ENCODE peak calls at places on chromosomes 16 and 17, in five cellular contexts. S, F, M, N and G are unnamed samples.

GRCh38 chr17:9074106-9074505 is 52.8 kb downstream of the NTN1 start:
- DNase-seq in N (no peak), S (no peak), M (no peak), F (no peak), G (no peak)

GRCh38 chr16:1959269-1960039 is at the start of gene NDUFB10:
- DNase-seq in N (peak), F (peak), M (peak), S (peak), G (peak)

GRCh38 chr17:28227278-28228108 is 91.5 kb upstream of the TMEM97 start:
- DNase-seq in S (peak), M (peak), N (peak), F (peak), G (no peak)

GRCh38 chr17:21452377-21453143 is 76.4 kb downstream of the KCNJ12 start:
- DNase-seq in F (peak), N (peak), S (peak), M (peak), G (no peak)

GRCh38 chr16:8736123-8736680 is 61.2 kb downstream of the TMEM186 start:
- DNase-seq in N (no peak), M (no peak), F (no peak), S (no peak), G (no peak)

GRCh38 chr17:1730345-1731193 is 6.1 kb downstream of the WDR81 start:
- DNase-seq in F (peak), M (peak), N (peak), S (peak), G (no peak)

GRCh38 chr17:44987194-44987882 is 19.2 kb upstream of the C1QL1 start:
- DNase-seq in N (no peak), M (no peak), F (no peak), S (no peak), G (no peak)

GRCh38 chr16:89401641-89402445 is 88.5 kb downstream of the ANKRD11 start:
- DNase-seq in F (no peak), N (no peak), S (no peak), M (no peak), G (no peak)

GRCh38 chr16:89090182-89090630 is 3.4 kb upstream of the ACSF3 start:
- DNase-seq in M (no peak), S (no peak), F (no peak), N (no peak), G (no peak)

GRCh38 chr17:67442787-67443624 is 65.9 kb downstream of the PITPNC1 start:
- DNase-seq in M (no peak), S (no peak), F (peak), N (no peak), G (no peak)

GRCh38 chr16:85728879-85729278 is 22.0 kb downstream of the C16orf74 start:
- DNase-seq in M (no peak), S (no peak), F (no peak), N (no peak), G (no peak)

GRCh38 chr17:33137411-33137810 is 145.8 kb downstream of the SPACA3 start:
- DNase-seq in S (no peak), N (no peak), M (no peak), F (no peak), G (no peak)

GRCh38 chr17:146546-146945 is 9.2 kb downstream of the SCGB1C2 start:
- DNase-seq in M (no peak), S (no peak), N (no peak), F (no peak), G (no peak)

GRCh38 chr17:372157-373152 is 19.8 kb upstream of the RPH3AL start:
- DNase-seq in F (peak), M (no peak), N (no peak), S (no peak), G (no peak)

GRCh38 chr17:21352221-21352980 is 23.8 kb upstream of the KCNJ12 start:
- DNase-seq in M (peak), S (peak), F (no peak), N (no peak), G (no peak)

GRCh38 chr17:35708149-35708548 is 23.3 kb upstream of the RASL10B start:
- DNase-seq in F (peak), N (no peak), M (no peak), S (no peak), G (no peak)

GRCh38 chr16:14310519-14310991 is 239.4 kb downstream of the MRTFB start:
- DNase-seq in M (peak), F (peak), S (no peak), N (no peak), G (no peak)

GRCh38 chr17:8820311-8821010 is 21.3 kb upstream of the MFSD6L start:
- DNase-seq in F (no peak), M (no peak), N (no peak), S (no peak), G (no peak)

GRCh38 chr17:8014558-8014850 is 12.1 kb downstream of the GUCY2D start:
- DNase-seq in N (no peak), M (no peak), S (no peak), F (no peak), G (no peak)

GRCh38 chr17:31392002-31392855 is 754 bp downstream of the RAB11FIP4 start:
- DNase-seq in F (no peak), S (no peak), N (no peak), M (no peak), G (no peak)

GRCh38 chr16:31718998-31719397 is 154.6 kb upstream of the ZNF267 start:
- DNase-seq in N (no peak), F (no peak), S (no peak), M (no peak), G (no peak)

GRCh38 chr16:27319257-27319965 is 5.6 kb downstream of the IL4R start:
- DNase-seq in F (no peak), S (no peak), M (no peak), N (no peak), G (no peak)

GRCh38 chr17:59362811-59363205 is 31.4 kb downstream of the YPEL2 start:
- DNase-seq in F (no peak), M (no peak), S (no peak), N (no peak), G (no peak)

GRCh38 chr17:16442594-16443389 is 27.4 kb downstream of the TRPV2 start:
- DNase-seq in N (no peak), S (no peak), F (peak), M (no peak), G (no peak)

GRCh38 chr17:57354669-57355068 is 98.3 kb downstream of the MSI2 start:
- DNase-seq in F (no peak), N (no peak), S (no peak), M (no peak), G (no peak)

GRCh38 chr17:39631403-39631802 is 4.7 kb downstream of the PPP1R1B start:
- DNase-seq in M (peak), N (no peak), S (no peak), F (no peak), G (no peak)

GRCh38 chr17:81831563-81831956 is 1.5 kb downstream of the MCRIP1 start:
- DNase-seq in F (no peak), S (no peak), M (no peak), N (no peak), G (no peak)
- H3K4me3 ChIP-seq in F (peak), S (no peak), M (no peak), N (no peak), G (peak)

DNA sequence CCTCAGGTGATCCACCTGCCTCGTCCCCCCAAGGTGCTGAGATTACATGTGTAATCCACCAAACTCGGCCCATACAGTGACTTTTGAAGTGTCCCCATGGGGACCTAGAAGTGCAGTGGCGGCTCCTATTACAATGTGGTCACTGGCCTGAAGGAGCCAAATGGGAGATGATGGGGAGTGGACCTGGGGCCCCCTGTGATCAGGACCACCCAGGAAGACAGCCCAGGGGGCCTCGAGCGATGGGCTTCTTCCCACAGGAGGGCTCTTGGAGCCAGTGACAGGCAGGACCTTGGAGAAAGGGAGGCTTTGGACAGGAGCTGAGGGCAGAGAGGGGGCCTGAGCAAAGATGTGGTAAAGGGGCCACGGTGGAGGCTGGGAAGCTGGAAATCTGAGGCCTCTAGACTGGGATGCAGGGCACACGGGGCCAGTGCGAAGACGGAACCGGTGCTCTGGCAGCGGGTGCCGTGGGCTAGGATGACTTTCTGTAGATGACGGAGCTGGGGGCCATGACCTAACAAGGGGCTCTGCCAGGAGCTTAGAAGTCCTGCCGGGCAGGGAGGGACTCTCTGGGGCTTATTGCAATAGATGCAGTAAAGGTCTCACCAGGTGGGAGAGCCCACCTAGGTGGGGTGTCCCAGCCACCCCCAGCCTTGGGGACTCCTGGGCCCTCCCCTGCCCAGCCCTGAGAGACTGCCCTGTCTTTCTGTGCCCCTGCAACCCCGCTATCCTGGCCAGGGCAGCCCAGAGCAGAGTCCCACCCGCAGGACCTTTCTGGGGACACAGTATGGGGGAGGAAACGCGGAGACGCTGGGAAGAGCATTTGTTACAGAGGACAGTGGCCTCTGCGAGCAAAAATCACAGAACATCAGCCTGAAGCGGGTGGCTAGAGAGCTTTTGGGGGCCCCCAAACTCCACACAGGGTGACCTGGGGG is 2.7 kb upstream of the C17orf99 start:
- DNase-seq in M (no peak), S (no peak), N (no peak), F (no peak), G (no peak)
- H3K27ac ChIP-seq in M (peak), S (peak), N (no peak), F (no peak), G (peak)

GRCh38 chr17:77957215-77957868 is 1.2 kb upstream of the TNRC6C start:
- DNase-seq in F (peak), M (no peak), S (no peak), N (peak), G (no peak)

GRCh38 chr17:77959926-77960521 is 1.5 kb downstream of the TNRC6C start:
- DNase-seq in F (peak), M (no peak), S (no peak), N (peak), G (peak)

GRCh38 chr17:77958716-77959215 is 263 bp downstream of the TNRC6C start:
- DNase-seq in S (no peak), F (no peak), N (no peak), M (no peak), G (no peak)

GRCh38 chr17:77957869-77958715 is at the start of gene TNRC6C:
- DNase-seq in F (peak), M (peak), N (peak), S (peak), G (peak)

DNA sequence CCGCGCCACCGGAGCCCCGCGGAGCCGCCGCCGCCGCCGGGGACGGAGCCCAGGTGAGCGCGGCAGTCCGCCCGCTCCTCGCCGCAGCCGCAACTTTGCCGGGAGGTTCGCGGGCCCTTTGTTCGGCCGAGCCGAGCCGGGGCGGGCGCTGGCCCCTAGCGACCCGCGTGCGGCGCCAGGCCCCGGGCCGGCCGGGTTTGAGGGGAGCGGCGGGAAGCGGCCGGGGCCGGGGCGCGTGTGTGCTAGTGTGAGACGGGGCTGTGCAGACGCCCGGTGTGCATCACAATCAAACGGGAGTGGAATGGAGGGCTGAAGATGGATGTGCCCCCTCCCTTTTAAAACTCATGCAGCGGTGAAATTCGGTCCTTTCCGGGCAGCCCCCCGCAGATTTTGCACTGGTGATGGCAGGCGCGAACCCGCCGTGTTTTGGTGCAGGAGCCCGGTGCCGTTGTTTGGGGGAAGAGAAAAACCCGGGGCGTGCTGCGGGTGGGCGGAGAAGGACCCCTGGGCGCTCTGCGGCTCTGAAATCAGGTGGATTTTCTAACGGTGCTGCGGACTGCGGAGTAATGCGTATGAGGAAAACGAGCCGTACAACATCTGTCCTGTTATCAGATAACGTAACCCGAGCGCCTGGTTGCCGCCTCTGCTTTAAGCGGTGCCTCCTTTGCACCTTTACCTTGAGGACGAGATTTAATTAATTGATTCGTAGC is 868 bp downstream of the TNRC6C start:
- DNase-seq in F (peak), M (peak), N (peak), S (peak), G (peak)
- H3K4me3 ChIP-seq in F (peak), M (peak), N (peak), S (peak), G (peak)

DNA sequence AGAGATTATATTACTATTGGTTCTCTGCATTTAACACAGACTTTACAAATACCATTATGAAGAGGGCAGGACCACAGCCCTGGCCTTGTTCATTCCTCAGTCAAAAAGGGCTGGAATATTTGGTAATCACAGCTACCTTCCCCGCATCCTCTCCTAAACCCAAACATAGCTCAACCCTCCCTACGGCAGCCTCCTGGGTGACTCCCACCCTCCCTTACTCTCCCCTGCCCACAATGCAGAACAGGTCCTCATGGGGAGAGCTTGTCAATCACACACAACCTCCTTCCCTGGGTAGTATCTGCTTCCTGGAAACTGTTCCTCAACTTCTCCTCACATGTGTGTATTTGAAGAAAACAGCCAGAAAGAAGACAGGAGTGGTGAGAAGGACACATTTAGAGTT is 224.2 kb downstream of the C16orf78 start:
- DNase-seq in S (no peak), M (no peak), N (no peak), F (no peak), G (no peak)
- H3K27ac ChIP-seq in S (no peak), M (no peak), N (no peak), F (no peak), G (no peak)

GRCh38 chr17:63700528-63701441 is 860 bp upstream of the LIMD2 start:
- DNase-seq in F (peak), S (peak), N (peak), M (peak), G (peak)

GRCh38 chr17:63703029-63703428 is 3.1 kb upstream of the LIMD2 start:
- DNase-seq in N (no peak), F (no peak), S (no peak), M (no peak), G (no peak)

GRCh38 chr17:63702223-63702577 is 2.3 kb upstream of the LIMD2 start:
- DNase-seq in N (no peak), M (peak), S (no peak), F (no peak), G (peak)

GRCh38 chr17:63702616-63703015 is 2.7 kb upstream of the LIMD2 start:
- DNase-seq in S (no peak), M (no peak), F (no peak), N (no peak), G (no peak)

DNA sequence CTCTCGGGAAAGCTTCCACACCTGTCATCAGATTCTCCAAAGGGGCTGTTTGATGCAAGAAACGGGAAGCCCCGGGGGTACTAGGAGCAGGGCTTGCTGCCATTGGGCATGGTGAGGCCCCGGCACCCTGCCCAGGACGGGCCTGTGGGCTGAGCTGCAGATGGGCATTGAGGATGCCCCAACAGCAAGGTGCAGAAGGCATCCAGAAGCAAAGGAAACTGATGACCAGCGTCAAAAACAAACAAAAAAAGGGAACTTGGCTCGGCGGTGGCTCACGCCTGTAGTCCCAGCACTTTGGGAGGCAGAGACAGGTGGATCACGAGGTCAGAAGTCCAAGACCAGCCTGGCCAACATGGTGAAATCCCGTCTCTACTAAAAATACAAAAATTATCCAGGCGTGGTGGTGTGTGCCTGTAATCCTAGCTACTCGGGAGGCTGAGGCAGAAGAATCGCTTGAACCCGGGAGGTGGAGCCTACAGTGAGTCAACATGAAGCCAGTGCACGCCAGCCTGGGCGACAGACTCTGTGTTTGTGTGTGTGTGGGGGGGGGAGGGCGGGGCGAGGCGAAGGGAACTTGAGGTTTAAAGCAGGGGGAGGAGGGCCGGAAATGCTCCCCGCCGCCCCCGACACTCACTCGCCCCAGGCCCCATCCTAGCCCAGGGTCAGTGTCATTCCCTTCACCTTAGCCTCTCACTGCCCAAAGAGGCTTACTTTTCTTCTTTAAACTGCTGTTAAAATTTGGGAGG is 1.7 kb upstream of the LIMD2 start:
- DNase-seq in S (no peak), F (no peak), M (peak), N (no peak), G (peak)
- H3K4me3 ChIP-seq in S (peak), F (no peak), M (no peak), N (no peak), G (peak)